ENCODE peak calls at places on chromosomes 6 and 20, in six cellular contexts. One of them, this sample, is unnamed. For H3K79me2, the result is how much of the 10 kb centered on the place peaks cover.

GRCh38 chr6:77880501-77880900 is 227.7 kb downstream of the MEI4 start:
- DNase-seq in K562: no peak
- DNase-seq in GM12878: no peak
- DNase-seq in SK-N-SH: no peak
- DNase-seq in HCT116: peak
- DNase-seq in HepG2: peak
- DNase-seq in this sample: no peak

GRCh38 chr20:43983359-43983758 is 68.7 kb downstream of the TOX2 start:
- DNase-seq in SK-N-SH: no peak
- DNase-seq in GM12878: no peak
- DNase-seq in K562: peak
- DNase-seq in HepG2: no peak
- DNase-seq in HCT116: no peak
- DNase-seq in this sample: peak

GRCh38 chr6:17580518-17581048 is 19.5 kb upstream of the FAM8A1 start:
- DNase-seq in GM12878: no peak
- DNase-seq in K562: no peak
- DNase-seq in SK-N-SH: peak
- DNase-seq in HepG2: no peak
- DNase-seq in HCT116: no peak
- DNase-seq in this sample: peak

GRCh38 chr6:104483225-104483834 is 376.4 kb downstream of the HACE1 start:
- DNase-seq in SK-N-SH: peak
- DNase-seq in HepG2: peak
- DNase-seq in HCT116: peak
- DNase-seq in GM12878: no peak
- DNase-seq in K562: peak
- DNase-seq in this sample: peak

GRCh38 chr6:24193364-24193763 is 67.3 kb downstream of the NRSN1 start:
- DNase-seq in HCT116: no peak
- DNase-seq in GM12878: no peak
- DNase-seq in SK-N-SH: no peak
- DNase-seq in K562: no peak
- DNase-seq in HepG2: peak
- DNase-seq in this sample: no peak

GRCh38 chr6:56484669-56485068 is 158.0 kb downstream of the DST start:
- DNase-seq in HepG2: no peak
- DNase-seq in HCT116: no peak
- DNase-seq in GM12878: no peak
- DNase-seq in K562: no peak
- DNase-seq in SK-N-SH: no peak
- DNase-seq in this sample: no peak

GRCh38 chr20:33062750-33063149 is 9.0 kb downstream of the BPIFB3 start:
- DNase-seq in HCT116: no peak
- DNase-seq in SK-N-SH: no peak
- DNase-seq in K562: no peak
- DNase-seq in HepG2: no peak
- DNase-seq in GM12878: no peak
- DNase-seq in this sample: no peak

GRCh38 chr6:82144007-82144851 is 103.3 kb downstream of the IBTK start:
- DNase-seq in GM12878: peak
- DNase-seq in HCT116: peak
- DNase-seq in K562: peak
- DNase-seq in HepG2: peak
- DNase-seq in SK-N-SH: peak
- DNase-seq in this sample: no peak

GRCh38 chr6:53734473-53735299 is 60.1 kb upstream of the LRRC1 start:
- DNase-seq in HepG2: peak
- DNase-seq in HCT116: peak
- DNase-seq in SK-N-SH: peak
- DNase-seq in K562: peak
- DNase-seq in GM12878: peak
- DNase-seq in this sample: peak

GRCh38 chr6:108844632-108845031 is 3.6 kb upstream of the ARMC2 start:
- DNase-seq in K562: no peak
- DNase-seq in HepG2: no peak
- DNase-seq in HCT116: no peak
- DNase-seq in SK-N-SH: no peak
- DNase-seq in GM12878: no peak
- DNase-seq in this sample: no peak

GRCh38 chr6:86825436-86825835 is 111.9 kb upstream of the HTR1E start:
- DNase-seq in HCT116: no peak
- DNase-seq in HepG2: peak
- DNase-seq in K562: no peak
- DNase-seq in GM12878: no peak
- DNase-seq in SK-N-SH: no peak
- DNase-seq in this sample: no peak

GRCh38 chr20:11401988-11402387 is 515.7 kb upstream of the BTBD3 start:
- DNase-seq in HepG2: no peak
- DNase-seq in HCT116: no peak
- DNase-seq in GM12878: peak
- DNase-seq in K562: no peak
- DNase-seq in SK-N-SH: no peak
- DNase-seq in this sample: no peak

GRCh38 chr6:82924799-82925535 is 140.7 kb downstream of the UBE3D start:
- DNase-seq in HepG2: no peak
- DNase-seq in HCT116: no peak
- DNase-seq in K562: no peak
- DNase-seq in SK-N-SH: no peak
- DNase-seq in GM12878: no peak
- DNase-seq in this sample: no peak

GRCh38 chr6:5525209-5525608 is 263.9 kb downstream of the FARS2 start:
- DNase-seq in GM12878: no peak
- DNase-seq in HCT116: no peak
- DNase-seq in K562: no peak
- DNase-seq in SK-N-SH: no peak
- DNase-seq in HepG2: no peak
- DNase-seq in this sample: no peak

GRCh38 chr6:115570326-115570725 is 490.4 kb downstream of the FRK start:
- DNase-seq in HepG2: no peak
- DNase-seq in K562: no peak
- DNase-seq in GM12878: no peak
- DNase-seq in SK-N-SH: no peak
- DNase-seq in HCT116: no peak
- DNase-seq in this sample: peak

GRCh38 chr6:121590941-121591340 is 155.5 kb downstream of the GJA1 start:
- DNase-seq in GM12878: no peak
- DNase-seq in HepG2: no peak
- DNase-seq in K562: no peak
- DNase-seq in HCT116: no peak
- DNase-seq in SK-N-SH: no peak
- DNase-seq in this sample: no peak

GRCh38 chr6:104682722-104683643 is 176.7 kb downstream of the HACE1 start:
- DNase-seq in HepG2: peak
- DNase-seq in GM12878: no peak
- DNase-seq in HCT116: peak
- DNase-seq in K562: peak
- DNase-seq in SK-N-SH: peak
- DNase-seq in this sample: peak

GRCh38 chr6:53046274-53046673 is 18.9 kb upstream of the FBXO9 start:
- DNase-seq in GM12878: no peak
- DNase-seq in K562: no peak
- DNase-seq in HCT116: no peak
- DNase-seq in HepG2: no peak
- DNase-seq in SK-N-SH: no peak
- DNase-seq in this sample: no peak

GRCh38 chr20:20562507-20562906 is 149.9 kb downstream of the RALGAPA2 start:
- DNase-seq in K562: no peak
- DNase-seq in SK-N-SH: no peak
- DNase-seq in GM12878: no peak
- DNase-seq in HepG2: no peak
- DNase-seq in HCT116: no peak
- DNase-seq in this sample: no peak
- H2AFZ ChIP-seq in K562: no peak
- H2AFZ ChIP-seq in SK-N-SH: no peak
- H2AFZ ChIP-seq in GM12878: no peak
- H2AFZ ChIP-seq in HepG2: no peak
- H2AFZ ChIP-seq in HCT116: no peak
- H2AFZ ChIP-seq in this sample: no peak

DNA sequence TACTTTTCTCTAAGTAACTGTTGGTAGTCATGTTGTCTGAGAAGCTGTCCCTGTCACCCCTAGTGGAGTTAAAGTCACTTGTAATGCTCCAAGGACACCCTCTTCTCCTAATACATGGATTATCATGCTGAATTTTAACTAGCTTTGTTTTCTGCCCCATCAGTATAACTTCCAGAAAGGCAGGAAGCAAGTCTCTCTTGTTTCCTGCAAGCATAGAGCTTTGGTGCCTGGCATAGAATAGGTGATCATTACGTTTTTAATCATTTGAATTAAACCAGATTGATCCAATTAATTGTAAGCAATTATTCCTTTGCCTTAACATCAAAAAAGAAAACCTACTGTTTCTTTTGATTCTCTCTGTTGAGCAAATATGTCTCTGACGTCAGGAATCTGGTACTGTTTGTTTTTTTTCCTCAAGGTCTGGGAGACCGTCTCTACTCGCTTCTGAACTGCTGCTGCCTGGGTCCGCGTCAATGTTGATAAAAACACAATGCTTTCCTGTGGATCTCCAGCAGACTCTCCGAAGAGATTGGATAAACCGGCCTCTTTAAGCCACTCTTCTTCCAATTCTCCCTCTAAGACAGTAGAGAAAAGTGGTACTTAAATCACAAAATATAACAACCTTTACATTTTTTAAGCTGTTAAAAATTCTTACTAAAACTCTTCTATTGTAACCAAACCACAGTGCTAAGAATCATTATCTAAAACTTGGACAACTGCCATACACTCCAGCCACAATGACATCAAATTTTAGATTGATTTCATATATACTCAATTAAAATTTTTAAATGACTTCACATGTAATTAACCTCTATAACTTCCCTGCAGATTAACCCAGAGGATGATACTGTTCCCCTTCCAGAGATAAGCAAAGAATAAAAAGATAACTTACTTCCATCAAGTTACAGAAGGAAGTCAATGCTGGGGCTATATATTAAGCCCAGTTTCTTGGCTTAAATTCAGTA is 71.6 kb downstream of the ARHGAP18 start:
- DNase-seq in K562: no peak
- DNase-seq in HepG2: peak
- DNase-seq in HCT116: no peak
- DNase-seq in GM12878: no peak
- DNase-seq in SK-N-SH: no peak
- DNase-seq in this sample: no peak
- H3K79me2 ChIP-seq in K562: under half
- H3K79me2 ChIP-seq in HepG2: under half
- H3K79me2 ChIP-seq in HCT116: under half
- H3K79me2 ChIP-seq in GM12878: under half
- H3K79me2 ChIP-seq in SK-N-SH: half or more
- H3K79me2 ChIP-seq in this sample: under half

GRCh38 chr6:111989743-111990142 is 64.2 kb upstream of the CCN6 start:
- DNase-seq in K562: no peak
- DNase-seq in HepG2: no peak
- DNase-seq in HCT116: no peak
- DNase-seq in SK-N-SH: no peak
- DNase-seq in GM12878: no peak
- DNase-seq in this sample: no peak
- TF ChIP-seq REST in K562: no peak
- TF ChIP-seq REST in HepG2: no peak
- TF ChIP-seq REST in HCT116: no peak
- TF ChIP-seq REST in SK-N-SH: no peak
- TF ChIP-seq REST in GM12878: no peak
- TF ChIP-seq REST in this sample: no peak

GRCh38 chr6:139732451-139732850 is 358.0 kb upstream of the CITED2 start:
- DNase-seq in SK-N-SH: no peak
- DNase-seq in HCT116: peak
- DNase-seq in HepG2: no peak
- DNase-seq in K562: no peak
- DNase-seq in GM12878: no peak
- DNase-seq in this sample: no peak
- H2AFZ ChIP-seq in SK-N-SH: no peak
- H2AFZ ChIP-seq in HCT116: no peak
- H2AFZ ChIP-seq in HepG2: no peak
- H2AFZ ChIP-seq in K562: peak
- H2AFZ ChIP-seq in GM12878: no peak
- H2AFZ ChIP-seq in this sample: no peak

DNA sequence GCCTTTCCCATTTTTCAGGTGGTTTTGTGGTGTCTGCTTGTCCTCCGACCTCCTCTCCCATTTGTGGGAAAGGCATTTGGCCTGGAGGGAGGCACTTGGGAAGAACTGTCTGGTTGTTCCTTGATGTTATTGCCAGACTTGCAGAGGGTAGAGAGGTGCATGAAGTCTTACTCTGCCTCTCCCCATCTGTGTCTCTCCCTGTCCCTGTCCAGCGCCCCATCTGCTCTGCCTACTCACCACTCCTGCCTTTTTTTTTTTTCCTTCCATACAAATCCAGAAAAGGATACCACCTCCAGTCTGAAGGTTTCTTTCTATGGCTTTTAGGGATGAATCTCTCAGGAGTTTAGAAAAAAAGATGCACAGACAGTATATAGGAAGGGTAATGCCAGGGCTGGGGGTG is 19.8 kb downstream of the PPARD start:
- DNase-seq in GM12878: no peak
- DNase-seq in HepG2: no peak
- DNase-seq in K562: no peak
- DNase-seq in SK-N-SH: no peak
- DNase-seq in HCT116: no peak
- DNase-seq in this sample: no peak
- H3K79me2 ChIP-seq in GM12878: under half
- H3K79me2 ChIP-seq in HepG2: under half
- H3K79me2 ChIP-seq in K562: under half
- H3K79me2 ChIP-seq in SK-N-SH: under half
- H3K79me2 ChIP-seq in HCT116: half or more
- H3K79me2 ChIP-seq in this sample: under half